ENCODE peak calls at places on chromosomes 6 and 20, in four cellular contexts. E is activated T-cell treated with anti-CD3 and anti-CD28 coated beads, Interleukin-2, amount 50 U/mL, for 72 hours; S is T follicular helper cell; G is effector memory CD4-positive, alpha-beta T cell. M is an unnamed sample.

GRCh38 chr20:5426026-5426425 is 109.3 kb upstream of the PROKR2 start:
- DNase-seq in G (no peak), E (no peak), S (no peak), M (no peak)

GRCh38 chr20:22586645-22587310 is 2.4 kb upstream of the FOXA2 start:
- DNase-seq in E (peak; percentile 37), G (no peak), S (no peak), M (peak; percentile 84)

GRCh38 chr6:79515436-79515835 is 21.8 kb downstream of the LCA5 start:
- DNase-seq in S (no peak), G (no peak), E (no peak), M (no peak)

GRCh38 chr20:39176457-39176856 is 214.3 kb downstream of the DHX35 start:
- DNase-seq in S (no peak), E (no peak), G (no peak), M (no peak)

GRCh38 chr20:35238170-35238569 is 11.7 kb downstream of the MMP24 start:
- DNase-seq in S (no peak), E (no peak), G (no peak), M (no peak)

GRCh38 chr6:70884074-70884983 is 72.5 kb downstream of the B3GAT2 start:
- DNase-seq in G (peak; percentile 18), S (peak; percentile 42), E (peak; percentile 63), M (peak; percentile 84)

GRCh38 chr20:11457476-11457875 is 460.2 kb upstream of the BTBD3 start:
- DNase-seq in G (no peak), E (no peak), S (no peak), M (no peak)

GRCh38 chr20:48787861-48788375 is 39.9 kb downstream of the PREX1 start:
- DNase-seq in G (no peak), E (peak; percentile 14), S (no peak), M (no peak)

GRCh38 chr6:122683996-122684651 is 73.9 kb downstream of the PKIB start:
- DNase-seq in S (no peak), G (no peak), E (no peak), M (no peak)

GRCh38 chr6:74597266-74597665 is 608.6 kb downstream of the COL12A1 start:
- DNase-seq in E (no peak), G (no peak), S (no peak), M (no peak)

GRCh38 chr6:99745651-99746050 is 139.0 kb downstream of the PRDM13 start:
- DNase-seq in G (no peak), E (no peak), S (no peak), M (no peak)

GRCh38 chr6:39441986-39442385 is 119.5 kb upstream of the KCNK16 start:
- DNase-seq in E (no peak), S (no peak), G (no peak), M (no peak)

M was measured in neural progenitor cell.